ENCODE peak calls at places on chromosomes 2 and 18, in nine cellular contexts. V, C, I, A, Y, T, M, W and F are unnamed samples. For H3K4me1, the result is how much of the 10 kb centered on the place peaks cover.

GRCh38 chr2:233037078-233037477 is 4.6 kb downstream of the NEU2 start:
- DNase-seq in W (no peak), V (no peak), M (no peak), C (no peak), A (no peak), Y (no peak), T (peak), I (no peak), F (no peak)

GRCh38 chr2:45182667-45183620 is 173.7 kb upstream of the SIX2 start:
- DNase-seq in W (no peak), T (no peak), Y (no peak), A (no peak), V (no peak), M (no peak), C (no peak), I (no peak), F (no peak)

GRCh38 chr2:17538844-17539554 is 1.5 kb upstream of the VSNL1 start:
- DNase-seq in W (peak), Y (peak), M (peak), V (peak), A (no peak), C (peak), T (peak), I (peak), F (peak)

GRCh38 chr18:8029061-8029460 is 461.9 kb downstream of the PTPRM start:
- DNase-seq in A (no peak), W (no peak), M (no peak), T (no peak), C (no peak), V (no peak), Y (no peak), I (no peak), F (no peak)

GRCh38 chr2:161681043-161681442 is 56.8 kb downstream of the SLC4A10 start:
- DNase-seq in I (no peak), V (no peak), A (no peak), C (no peak), Y (no peak), T (no peak), W (no peak), M (no peak), F (no peak)

GRCh38 chr2:3399829-3400228 is 20.3 kb downstream of the TRAPPC12 start:
- DNase-seq in C (no peak), Y (no peak), A (no peak), I (peak), T (no peak), M (no peak), V (no peak), W (no peak), F (peak)

GRCh38 chr2:113181491-113182051 is 7.8 kb downstream of the PSD4 start:
- DNase-seq in C (peak), I (no peak), Y (no peak), T (no peak), V (no peak), W (no peak), A (no peak), M (no peak), F (peak)

GRCh38 chr2:30903326-30903725 is 96.1 kb upstream of the CAPN13 start:
- DNase-seq in I (no peak), C (no peak), Y (no peak), W (no peak), V (no peak), M (no peak), A (no peak), T (no peak), F (no peak)

GRCh38 chr2:55014962-55015939 is 35.0 kb downstream of the RTN4 start:
- DNase-seq in M (no peak), V (peak), W (peak), A (no peak), Y (no peak), T (peak), I (peak), C (peak), F (peak)

GRCh38 chr2:8571286-8571791 is 110.5 kb upstream of the ID2 start:
- DNase-seq in V (no peak), I (no peak), C (no peak), Y (no peak), W (no peak), M (no peak), A (peak), T (no peak), F (no peak)

DNA sequence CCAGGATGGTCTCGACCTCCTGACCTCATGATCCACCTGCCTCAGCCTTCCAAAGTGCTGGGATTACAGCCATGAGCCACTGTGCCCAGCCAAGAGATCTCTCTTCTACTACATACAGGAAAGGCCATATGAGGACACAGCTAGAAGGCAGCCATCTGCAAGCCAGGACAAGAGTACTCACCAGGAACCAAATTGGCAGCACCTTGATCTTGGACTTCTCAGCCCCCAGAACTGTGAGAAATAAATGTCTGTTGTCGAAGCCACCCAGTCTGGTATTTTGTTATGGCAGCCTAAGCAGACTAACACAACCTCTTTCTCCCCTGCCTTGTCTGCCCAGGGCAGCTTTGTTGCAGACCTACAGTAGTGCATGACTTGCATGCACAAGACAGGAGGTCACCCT is 211.3 kb upstream of the HAAO start:
- DNase-seq in I (no peak), A (peak), M (no peak), C (no peak), V (peak), Y (peak), T (no peak), W (no peak), F (no peak)
- H3K4me1 ChIP-seq in I (under half), A (under half), M (under half), C (under half), V (under half), Y (under half), T (under half), W (under half), F (under half)

GRCh38 chr18:50341443-50341842 is 33.4 kb upstream of the SKA1 start:
- DNase-seq in W (no peak), M (no peak), A (no peak), I (no peak), T (no peak), C (no peak), Y (no peak), V (no peak), F (no peak)
- H3K4me3 ChIP-seq in W (no peak), M (no peak), A (no peak), I (no peak), T (no peak), C (no peak), Y (no peak), V (no peak), F (no peak)

GRCh38 chr2:145777914-145778313 is 1258.0 kb upstream of the ZEB2 start:
- DNase-seq in Y (no peak), T (no peak), I (no peak), W (no peak), V (no peak), A (no peak), C (no peak), M (no peak), F (no peak)
- TF ChIP-seq POLR2A in Y (no peak), T (no peak), I (no peak), W (no peak), V (no peak), A (no peak), C (no peak), M (no peak), F (no peak)

DNA sequence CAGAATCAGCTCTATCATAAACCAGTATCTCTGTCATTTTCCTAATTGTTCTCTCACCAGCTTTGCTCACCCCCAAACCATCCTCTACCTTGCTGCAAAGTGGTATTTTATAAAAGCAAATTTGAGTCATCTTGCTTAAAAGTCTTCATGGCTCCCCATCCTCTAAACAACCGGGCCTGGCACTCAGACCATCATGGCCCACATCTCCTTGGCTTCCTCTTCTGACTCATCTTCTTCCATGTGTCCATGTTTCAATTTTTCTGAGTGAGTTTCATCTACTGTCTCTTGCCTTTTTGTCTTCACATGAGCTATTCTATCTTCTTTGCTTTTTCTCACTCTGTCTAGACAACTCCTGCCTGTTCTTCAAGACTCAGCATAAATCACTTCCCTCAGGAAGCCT is 58.6 kb downstream of the LHCGR start:
- DNase-seq in I (no peak), M (no peak), T (no peak), Y (no peak), W (no peak), A (no peak), C (no peak), V (no peak), F (no peak)
- H3K4me1 ChIP-seq in I (under half), M (under half), T (under half), Y (under half), W (under half), A (under half), C (under half), V (under half), F (under half)

DNA sequence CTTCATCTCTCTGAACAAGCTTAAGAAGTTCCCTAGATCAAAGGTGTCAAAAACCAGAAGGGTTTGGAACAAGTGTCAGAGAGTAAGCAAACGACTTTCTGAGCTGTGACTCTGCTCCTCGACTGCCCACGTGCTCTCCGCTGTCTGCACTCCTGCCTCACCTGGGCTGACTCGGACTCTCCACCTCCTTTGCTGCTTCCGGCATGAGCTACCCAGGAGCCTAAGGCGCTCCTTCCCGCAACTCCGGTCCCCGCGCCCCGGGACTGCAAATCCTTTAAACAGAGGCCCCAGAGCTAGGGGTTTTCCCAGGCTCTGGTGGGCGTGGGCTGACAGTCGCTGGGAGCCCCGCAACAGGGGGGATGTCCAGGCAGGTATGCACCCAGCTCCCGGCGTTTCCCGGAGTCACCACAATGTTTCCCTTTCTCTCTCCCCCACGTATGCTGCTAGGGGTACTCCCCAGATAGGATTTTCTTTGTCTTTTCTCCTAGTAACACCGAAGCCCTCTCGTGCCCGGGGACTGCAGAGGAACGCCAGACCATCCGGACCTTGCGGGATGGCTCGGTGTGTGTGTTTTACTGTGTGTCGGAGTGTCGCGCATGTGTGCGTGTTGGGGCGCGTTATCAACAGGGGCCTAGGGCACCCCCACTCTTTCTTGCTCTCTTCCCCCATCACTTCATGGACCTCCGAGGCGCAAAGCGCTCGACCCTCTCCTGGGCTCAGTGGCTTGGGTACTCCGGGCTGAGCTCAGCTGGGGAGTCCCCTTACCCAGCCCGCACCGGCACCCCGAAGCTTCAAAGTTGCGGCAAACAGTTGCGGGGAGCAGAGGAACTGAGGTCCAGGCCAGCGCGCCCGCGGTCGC is 719 bp upstream of the THSD7B start:
- DNase-seq in M (peak), A (no peak), W (no peak), V (no peak), C (no peak), I (no peak), Y (no peak), T (no peak), F (no peak)
- H3K4me3 ChIP-seq in M (no peak), A (peak), W (peak), V (no peak), C (peak), I (peak), Y (no peak), T (no peak), F (no peak)

GRCh38 chr2:61764035-61764800 is 89.6 kb downstream of the FAM161A start:
- DNase-seq in V (peak), A (peak), Y (peak), T (peak), C (peak), W (peak), M (peak), I (peak), F (peak)
- TF ChIP-seq POLR2A in V (peak), A (peak), Y (peak), T (peak), C (no peak), W (peak), M (peak), I (peak), F (peak)

GRCh38 chr2:179234658-179235240 is 29.9 kb downstream of the SESTD1 start:
- DNase-seq in C (no peak), A (no peak), M (no peak), I (no peak), Y (no peak), V (no peak), T (no peak), W (no peak), F (no peak)

GRCh38 chr2:179235463-179236108 is 29.0 kb downstream of the SESTD1 start:
- DNase-seq in V (no peak), M (no peak), C (no peak), I (no peak), W (no peak), Y (no peak), A (no peak), T (peak), F (no peak)

GRCh38 chr2:179237209-179237946 is 27.3 kb downstream of the SESTD1 start:
- DNase-seq in M (no peak), A (no peak), I (no peak), Y (no peak), V (no peak), W (no peak), T (no peak), C (no peak), F (no peak)

GRCh38 chr2:179233037-179233436 is 31.6 kb downstream of the SESTD1 start:
- DNase-seq in M (no peak), T (no peak), A (no peak), Y (no peak), I (no peak), C (no peak), V (no peak), W (no peak), F (no peak)

DNA sequence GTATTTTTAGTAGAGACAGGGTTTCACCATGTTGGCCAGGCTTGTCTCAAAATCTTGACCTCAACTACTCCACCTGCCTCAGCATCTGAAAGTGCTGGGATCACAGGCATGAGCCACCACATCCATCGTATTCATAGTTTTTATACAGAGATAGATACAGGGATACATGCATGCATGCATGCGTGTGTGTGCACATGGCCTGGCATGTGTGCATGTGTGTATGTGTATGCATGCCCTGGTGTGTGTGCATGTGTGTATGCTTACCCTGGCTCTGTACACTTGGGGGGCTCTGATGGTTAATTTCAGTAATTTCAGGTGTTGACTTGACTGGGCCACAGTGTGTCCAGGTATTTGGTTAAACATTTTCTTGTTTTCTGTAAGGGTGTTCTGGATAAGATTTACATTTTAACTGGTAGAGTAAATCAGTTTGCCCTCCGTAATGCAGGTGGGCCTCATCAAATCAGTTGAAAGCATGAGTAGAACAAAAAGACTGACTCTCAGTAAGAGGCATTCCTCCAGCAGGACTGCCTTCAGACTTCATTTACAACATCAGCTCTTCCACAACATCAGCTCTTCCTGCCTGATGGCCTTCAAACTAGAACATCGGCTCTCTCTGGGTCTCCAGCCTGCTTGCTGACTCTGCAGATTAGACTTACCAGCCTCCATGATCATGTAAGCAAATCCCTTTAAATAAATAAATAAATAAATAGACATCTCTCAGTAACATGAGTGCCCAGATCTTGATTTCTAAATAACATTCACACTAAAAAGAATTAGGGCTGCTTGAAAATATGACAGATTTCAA is 30.8 kb downstream of the SESTD1 start:
- DNase-seq in I (no peak), V (no peak), Y (no peak), M (no peak), W (no peak), T (no peak), A (no peak), C (no peak), F (no peak)
- H3K4me1 ChIP-seq in I (under half), V (under half), Y (under half), M (under half), W (under half), T (under half), A (under half), C (under half), F (under half)

GRCh38 chr2:36569267-36569860 is 28.6 kb downstream of the FEZ2 start:
- DNase-seq in V (no peak), M (no peak), I (no peak), T (no peak), W (no peak), A (no peak), C (no peak), Y (no peak), F (no peak)
- H3K4me3 ChIP-seq in V (no peak), M (no peak), I (no peak), T (no peak), W (no peak), A (no peak), C (no peak), Y (no peak), F (no peak)